ENCODE peak calls at places on chromosomes 1 and 21, in four cellular contexts. One of them, this sample, is unnamed.

GRCh38 chr1:234721476-234722266 is 111.7 kb upstream of the IRF2BP2 start:
- DNase-seq in uterus: peak; percentile 91
- DNase-seq in heart right ventricle: peak; percentile 53
- DNase-seq in mammary epithelial cell: no peak
- DNase-seq in this sample: no peak

GRCh38 chr1:119000371-119001180 is 12.4 kb upstream of the TBX15 start:
- DNase-seq in uterus: no peak
- DNase-seq in heart right ventricle: peak; percentile 20
- DNase-seq in mammary epithelial cell: no peak
- DNase-seq in this sample: no peak

GRCh38 chr1:185823471-185823870 is 89.3 kb downstream of the HMCN1 start:
- DNase-seq in uterus: no peak
- DNase-seq in heart right ventricle: no peak
- DNase-seq in mammary epithelial cell: no peak
- DNase-seq in this sample: no peak

GRCh38 chr1:152525080-152525641 is 10.9 kb downstream of the CRCT1 start:
- DNase-seq in uterus: no peak
- DNase-seq in heart right ventricle: no peak
- DNase-seq in mammary epithelial cell: no peak
- DNase-seq in this sample: no peak

GRCh38 chr21:32101206-32101763 is 177.6 kb downstream of the MIS18A start:
- DNase-seq in uterus: no peak
- DNase-seq in heart right ventricle: no peak
- DNase-seq in mammary epithelial cell: no peak
- DNase-seq in this sample: no peak

GRCh38 chr1:113800487-113800886 is 11.8 kb downstream of the RSBN1 start:
- DNase-seq in uterus: no peak
- DNase-seq in heart right ventricle: no peak
- DNase-seq in mammary epithelial cell: no peak
- DNase-seq in this sample: no peak

GRCh38 chr21:45421846-45422775 is 17.1 kb downstream of the COL18A1 start:
- DNase-seq in uterus: no peak
- DNase-seq in heart right ventricle: peak; percentile 10
- DNase-seq in mammary epithelial cell: no peak
- DNase-seq in this sample: no peak

GRCh38 chr1:26225033-26225831 is 8.8 kb upstream of the CEP85 start:
- DNase-seq in uterus: peak; percentile 42
- DNase-seq in heart right ventricle: peak; percentile 76
- DNase-seq in mammary epithelial cell: no peak
- DNase-seq in this sample: peak; percentile 71

GRCh38 chr21:46081022-46081861 is 16.7 kb upstream of the COL6A2 start:
- DNase-seq in uterus: no peak
- DNase-seq in heart right ventricle: peak; percentile 11
- DNase-seq in mammary epithelial cell: no peak
- DNase-seq in this sample: peak; percentile 61

GRCh38 chr1:176494436-176494835 is 31.5 kb downstream of the PAPPA2 start:
- DNase-seq in uterus: no peak
- DNase-seq in heart right ventricle: peak; percentile 27
- DNase-seq in mammary epithelial cell: no peak
- DNase-seq in this sample: no peak

GRCh38 chr1:13593511-13594131 is 10.0 kb downstream of the PDPN start:
- DNase-seq in uterus: peak; percentile 75
- DNase-seq in heart right ventricle: no peak
- DNase-seq in mammary epithelial cell: peak; percentile 43
- DNase-seq in this sample: no peak

GRCh38 chr1:155925506-155925905 is 8.7 kb downstream of the KHDC4 start:
- DNase-seq in uterus: no peak
- DNase-seq in heart right ventricle: no peak
- DNase-seq in mammary epithelial cell: no peak
- DNase-seq in this sample: no peak

GRCh38 chr1:63691672-63692425 is 82.0 kb upstream of the ROR1 start:
- DNase-seq in uterus: peak; percentile 62
- DNase-seq in heart right ventricle: no peak
- DNase-seq in mammary epithelial cell: peak; percentile 68
- DNase-seq in this sample: peak; percentile 86

DNA sequence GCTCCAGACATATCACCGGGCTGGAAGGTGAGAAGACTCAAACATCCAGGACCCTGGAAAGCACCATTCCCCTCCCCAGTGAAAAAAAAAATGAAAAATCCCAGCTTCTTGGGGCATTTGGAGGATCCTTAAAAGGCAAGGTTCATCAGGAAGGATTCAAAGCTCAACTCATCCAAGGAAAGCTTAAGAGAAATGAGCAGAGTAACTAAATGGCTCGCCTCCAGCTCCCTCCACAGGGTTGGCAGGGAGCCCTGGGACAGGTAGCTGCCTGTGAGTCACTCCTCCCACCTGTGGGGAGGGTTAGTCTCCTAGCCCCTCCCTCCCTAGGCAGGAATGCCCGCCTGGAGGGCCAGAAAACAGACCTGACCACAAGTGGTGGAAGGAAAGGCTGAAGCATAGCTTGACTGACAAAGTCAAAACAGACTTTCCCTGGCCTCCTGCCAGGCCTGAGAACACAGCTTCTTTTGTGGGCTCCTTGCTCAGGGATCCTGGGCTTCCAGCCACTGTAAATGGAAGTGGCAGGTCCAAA is 712 bp upstream of the LAMB3 start:
- DNase-seq in uterus: no peak
- DNase-seq in heart right ventricle: peak; percentile 75
- DNase-seq in mammary epithelial cell: peak; percentile 100
- DNase-seq in this sample: no peak
- H3K4me1 ChIP-seq in uterus: no peaks in the 10 kb centered on the region
- H3K4me1 ChIP-seq in heart right ventricle: peaks cover 38% of the 10 kb centered on the region
- H3K4me1 ChIP-seq in mammary epithelial cell: peaks cover 51% of the 10 kb centered on the region
- H3K4me1 ChIP-seq in this sample: no peaks in the 10 kb centered on the region

GRCh38 chr1:33271666-33272505 is 15.6 kb downstream of the ZNF362 start:
- DNase-seq in uterus: no peak
- DNase-seq in heart right ventricle: no peak
- DNase-seq in mammary epithelial cell: no peak
- DNase-seq in this sample: no peak
- H3K27ac ChIP-seq in uterus: no peak overlapping the region
- H3K27ac ChIP-seq in heart right ventricle: no peak overlapping the region
- H3K27ac ChIP-seq in mammary epithelial cell: no peak overlapping the region
- H3K27ac ChIP-seq in this sample: peak overlapping the region; percentile 58

GRCh38 chr1:207909687-207910086 is 1.2 kb downstream of the CD34 start:
- DNase-seq in uterus: no peak
- DNase-seq in heart right ventricle: no peak
- DNase-seq in mammary epithelial cell: no peak
- DNase-seq in this sample: no peak
- H3K4me3 ChIP-seq in uterus: peak overlapping the region; percentile 42
- H3K4me3 ChIP-seq in heart right ventricle: peak overlapping the region; percentile 85
- H3K4me3 ChIP-seq in mammary epithelial cell: no peak overlapping the region
- H3K4me3 ChIP-seq in this sample: peak overlapping the region; percentile 60

GRCh38 chr1:169701261-169701802 is 10.1 kb downstream of the SELL start:
- DNase-seq in uterus: no peak
- DNase-seq in heart right ventricle: no peak
- DNase-seq in mammary epithelial cell: no peak
- DNase-seq in this sample: no peak

GRCh38 chr1:169699769-169700168 is 11.7 kb downstream of the SELL start:
- DNase-seq in uterus: no peak
- DNase-seq in heart right ventricle: no peak
- DNase-seq in mammary epithelial cell: no peak
- DNase-seq in this sample: no peak

GRCh38 chr1:169707917-169708604 is 3.4 kb downstream of the SELL start:
- DNase-seq in uterus: no peak
- DNase-seq in heart right ventricle: no peak
- DNase-seq in mammary epithelial cell: no peak
- DNase-seq in this sample: no peak

GRCh38 chr1:169708633-169709032 is 2.8 kb downstream of the SELL start:
- DNase-seq in uterus: no peak
- DNase-seq in heart right ventricle: no peak
- DNase-seq in mammary epithelial cell: no peak
- DNase-seq in this sample: no peak

GRCh38 chr1:169704797-169705196 is 6.6 kb downstream of the SELL start:
- DNase-seq in uterus: no peak
- DNase-seq in heart right ventricle: no peak
- DNase-seq in mammary epithelial cell: no peak
- DNase-seq in this sample: no peak
- H3K4me1 ChIP-seq in uterus: no peaks in the 10 kb centered on the region
- H3K4me1 ChIP-seq in heart right ventricle: no peaks in the 10 kb centered on the region
- H3K4me1 ChIP-seq in mammary epithelial cell: no peaks in the 10 kb centered on the region
- H3K4me1 ChIP-seq in this sample: no peaks in the 10 kb centered on the region

GRCh38 chr21:42097860-42098259 is 26.7 kb downstream of the UMODL1 start:
- DNase-seq in uterus: peak; percentile 58
- DNase-seq in heart right ventricle: no peak
- DNase-seq in mammary epithelial cell: peak; percentile 94
- DNase-seq in this sample: peak; percentile 93
- H3K27ac ChIP-seq in uterus: peak overlapping the region; percentile 57
- H3K27ac ChIP-seq in heart right ventricle: no peak overlapping the region
- H3K27ac ChIP-seq in mammary epithelial cell: peak overlapping the region; percentile 81
- H3K27ac ChIP-seq in this sample: peak overlapping the region; percentile 87